ENCODE peak calls at places on chromosomes 6 and 20, in eight cellular contexts. One of them, this sample, is unnamed.

GRCh38 chr20:23059831-23060230 is 10.4 kb upstream of the THBD start:
- DNase-seq in activated CD4-positive, alpha-beta T cell treated with anti-CD3 and anti-CD28 coated beads, Interleukin-2, amount 50 U/mL, for 4 hours: no peak
- DNase-seq in GM10248: no peak
- DNase-seq in fibroblast of villous mesenchyme: peak; percentile 6
- DNase-seq in GDM1: peak; percentile 12
- DNase-seq in putamen: no peak
- DNase-seq in A549: no peak
- DNase-seq in pancreas: no peak
- DNase-seq in this sample: no peak

GRCh38 chr20:51409192-51409875 is 133.2 kb downstream of the NFATC2 start:
- DNase-seq in GDM1: no peak
- DNase-seq in putamen: no peak
- DNase-seq in pancreas: no peak
- DNase-seq in fibroblast of villous mesenchyme: no peak
- DNase-seq in GM10248: no peak
- DNase-seq in A549: no peak
- DNase-seq in activated CD4-positive, alpha-beta T cell treated with anti-CD3 and anti-CD28 coated beads, Interleukin-2, amount 50 U/mL, for 4 hours: no peak
- DNase-seq in this sample: no peak

GRCh38 chr20:56257604-56258003 is 9.1 kb downstream of the MC3R start:
- DNase-seq in A549: no peak
- DNase-seq in fibroblast of villous mesenchyme: no peak
- DNase-seq in GDM1: no peak
- DNase-seq in pancreas: no peak
- DNase-seq in GM10248: no peak
- DNase-seq in activated CD4-positive, alpha-beta T cell treated with anti-CD3 and anti-CD28 coated beads, Interleukin-2, amount 50 U/mL, for 4 hours: no peak
- DNase-seq in putamen: no peak
- DNase-seq in this sample: no peak

GRCh38 chr20:20915855-20916254 is 190.3 kb downstream of the LINC00237 start:
- DNase-seq in GM10248: no peak
- DNase-seq in pancreas: no peak
- DNase-seq in putamen: no peak
- DNase-seq in GDM1: no peak
- DNase-seq in A549: no peak
- DNase-seq in fibroblast of villous mesenchyme: no peak
- DNase-seq in activated CD4-positive, alpha-beta T cell treated with anti-CD3 and anti-CD28 coated beads, Interleukin-2, amount 50 U/mL, for 4 hours: no peak
- DNase-seq in this sample: no peak

GRCh38 chr6:63816401-63816975 is 180.9 kb downstream of the PHF3 start:
- DNase-seq in putamen: no peak
- DNase-seq in GM10248: no peak
- DNase-seq in fibroblast of villous mesenchyme: peak; percentile 53
- DNase-seq in activated CD4-positive, alpha-beta T cell treated with anti-CD3 and anti-CD28 coated beads, Interleukin-2, amount 50 U/mL, for 4 hours: no peak
- DNase-seq in GDM1: no peak
- DNase-seq in A549: no peak
- DNase-seq in pancreas: no peak
- DNase-seq in this sample: no peak

GRCh38 chr6:50030777-50031562 is 9.2 kb upstream of the DEFB110 start:
- DNase-seq in fibroblast of villous mesenchyme: no peak
- DNase-seq in GM10248: peak; percentile 13
- DNase-seq in putamen: no peak
- DNase-seq in A549: no peak
- DNase-seq in activated CD4-positive, alpha-beta T cell treated with anti-CD3 and anti-CD28 coated beads, Interleukin-2, amount 50 U/mL, for 4 hours: no peak
- DNase-seq in pancreas: no peak
- DNase-seq in GDM1: no peak
- DNase-seq in this sample: no peak

GRCh38 chr6:122028933-122029332 is 370.5 kb upstream of the HSF2 start:
- DNase-seq in pancreas: no peak
- DNase-seq in GDM1: no peak
- DNase-seq in A549: no peak
- DNase-seq in GM10248: no peak
- DNase-seq in putamen: no peak
- DNase-seq in activated CD4-positive, alpha-beta T cell treated with anti-CD3 and anti-CD28 coated beads, Interleukin-2, amount 50 U/mL, for 4 hours: no peak
- DNase-seq in fibroblast of villous mesenchyme: no peak
- DNase-seq in this sample: no peak

GRCh38 chr6:113813207-113813606 is 43.9 kb upstream of the MARCKS start:
- DNase-seq in activated CD4-positive, alpha-beta T cell treated with anti-CD3 and anti-CD28 coated beads, Interleukin-2, amount 50 U/mL, for 4 hours: no peak
- DNase-seq in GM10248: no peak
- DNase-seq in A549: no peak
- DNase-seq in putamen: no peak
- DNase-seq in fibroblast of villous mesenchyme: peak; percentile 42
- DNase-seq in GDM1: no peak
- DNase-seq in pancreas: no peak
- DNase-seq in this sample: no peak

This sample was measured in pons.